ENCODE peak calls at places on chromosomes 3 and 15, in ten cellular contexts. W is GM13977; D is NB4; J is endothelial cell; B is CD4-positive, alpha-beta T cell; F is spleen; G is endothelial cell of umbilical vein; T is breast epithelium; L is fibroblast of pulmonary artery; N is pancreas. Q is an unnamed sample.

GRCh38 chr3:194675680-194676079 is 3.7 kb upstream of the LSG1 start:
- DNase-seq in F (no peak), J (no peak), B (no peak), W (no peak), N (no peak), L (no peak), D (no peak), G (no peak), T (no peak), Q (no peak)

GRCh38 chr3:30524357-30525040 is 81.9 kb upstream of the TGFBR2 start:
- DNase-seq in N (no peak), W (no peak), F (no peak), L (no peak), J (no peak), B (no peak), D (no peak), G (no peak), T (no peak), Q (no peak)

GRCh38 chr3:40800343-40800742 is 275.6 kb downstream of the ZNF621 start:
- DNase-seq in T (no peak), L (peak), N (no peak), D (peak), F (no peak), J (peak), W (no peak), B (no peak), G (peak), Q (no peak)

GRCh38 chr3:159252274-159252673 is 450.4 kb downstream of the MFSD1 start:
- DNase-seq in B (no peak), G (peak), F (no peak), D (no peak), L (peak), W (no peak), N (no peak), J (no peak), T (no peak), Q (no peak)

GRCh38 chr3:27025718-27026117 is 343.5 kb downstream of the NEK10 start:
- DNase-seq in G (no peak), B (no peak), N (no peak), W (no peak), D (peak), F (no peak), T (no peak), L (no peak), J (no peak), Q (no peak)

GRCh38 chr3:188431553-188431952 is 277.6 kb downstream of the LPP start:
- DNase-seq in D (peak), L (peak), W (no peak), J (no peak), F (no peak), T (no peak), B (no peak), N (no peak), G (peak), Q (no peak)

GRCh38 chr3:58386966-58387365 is 46.7 kb downstream of the PDHB start:
- DNase-seq in J (peak), G (peak), T (no peak), F (no peak), L (peak), D (no peak), W (no peak), B (no peak), N (no peak), Q (no peak)

GRCh38 chr3:41683666-41684350 is 278.1 kb downstream of the ULK4 start:
- DNase-seq in F (no peak), L (no peak), N (no peak), T (no peak), D (no peak), G (no peak), W (no peak), J (no peak), B (no peak), Q (no peak)

GRCh38 chr15:23859008-23859407 is 171.9 kb upstream of the NDN start:
- DNase-seq in L (no peak), N (no peak), G (no peak), W (no peak), D (no peak), F (no peak), B (no peak), T (no peak), J (no peak), Q (no peak)

GRCh38 chr15:89893696-89894450 is at the start of gene AP3S2:
- DNase-seq in W (peak), F (peak), G (peak), D (peak), B (peak), J (peak), L (peak), T (peak), N (peak), Q (peak)

GRCh38 chr3:87370007-87370406 is 93.6 kb upstream of the POU1F1 start:
- DNase-seq in L (no peak), B (no peak), N (no peak), W (no peak), D (no peak), G (no peak), F (no peak), J (no peak), T (no peak), Q (no peak)

GRCh38 chr3:179391906-179392305 is 44.4 kb downstream of the MFN1 start:
- DNase-seq in L (no peak), J (no peak), F (no peak), W (no peak), T (no peak), N (no peak), D (no peak), G (no peak), B (no peak), Q (no peak)

GRCh38 chr3:101850327-101851048 is 1.2 kb downstream of the NFKBIZ start:
- DNase-seq in W (peak), J (no peak), N (no peak), T (no peak), L (peak), D (peak), G (peak), F (no peak), B (peak), Q (no peak)

GRCh38 chr15:56775632-56776031 is 42.3 kb upstream of the ZNF280D start:
- DNase-seq in D (no peak), F (no peak), W (no peak), L (no peak), B (no peak), G (peak), T (no peak), N (no peak), J (no peak), Q (no peak)

GRCh38 chr3:148797822-148798221 is 29.8 kb upstream of the CPB1 start:
- DNase-seq in L (no peak), J (no peak), W (no peak), D (no peak), G (no peak), N (no peak), T (no peak), F (no peak), B (no peak), Q (no peak)

GRCh38 chr3:157958471-157958870 is 147.7 kb downstream of the SHOX2 start:
- DNase-seq in D (peak), B (no peak), J (no peak), N (no peak), L (no peak), F (no peak), W (no peak), G (no peak), T (no peak), Q (no peak)

GRCh38 chr3:156763931-156764720 is 62.0 kb upstream of the LEKR1 start:
- DNase-seq in T (no peak), L (no peak), J (no peak), G (no peak), F (no peak), B (no peak), W (no peak), D (no peak), N (no peak), Q (no peak)

GRCh38 chr3:109098245-109098644 is 19.7 kb downstream of the MORC1 start:
- DNase-seq in T (no peak), J (peak), W (no peak), G (no peak), B (no peak), N (no peak), D (peak), F (no peak), L (no peak), Q (no peak)

GRCh38 chr3:172519740-172520139 is 3.5 kb downstream of the TNFSF10 start:
- DNase-seq in G (no peak), B (no peak), J (no peak), N (no peak), W (no peak), L (no peak), T (no peak), F (no peak), D (no peak), Q (no peak)

GRCh38 chr3:64174328-64174727 is 50.9 kb downstream of the PRICKLE2 start:
- DNase-seq in J (no peak), L (no peak), G (no peak), W (no peak), D (no peak), T (no peak), N (no peak), F (no peak), B (no peak), Q (no peak)

GRCh38 chr3:65729553-65729952 is 309.2 kb downstream of the MAGI1 start:
- DNase-seq in D (no peak), W (no peak), N (no peak), J (no peak), T (no peak), L (peak), B (no peak), G (peak), F (no peak), Q (no peak)

GRCh38 chr3:171417813-171418212 is 42.4 kb downstream of the TNIK start:
- DNase-seq in D (no peak), L (peak), G (peak), F (no peak), N (no peak), T (no peak), W (no peak), J (no peak), B (no peak), Q (no peak)

GRCh38 chr15:84969257-84969656 is 12.4 kb upstream of the PDE8A start:
- DNase-seq in L (no peak), T (no peak), J (no peak), N (no peak), G (no peak), D (no peak), F (no peak), W (no peak), B (no peak), Q (no peak)

GRCh38 chr15:72790302-72790955 is 6.9 kb upstream of the ADPGK start:
- DNase-seq in B (no peak), G (no peak), T (no peak), F (no peak), L (no peak), N (no peak), D (no peak), W (no peak), J (no peak), Q (no peak)

GRCh38 chr3:196502775-196503181 is 790 bp downstream of the RNF168 start:
- DNase-seq in T (peak), F (peak), G (peak), D (peak), J (peak), L (peak), W (peak), N (peak), B (peak), Q (peak)

GRCh38 chr15:80744826-80745225 is 34.3 kb upstream of the CEMIP start:
- DNase-seq in D (no peak), B (no peak), F (no peak), J (no peak), W (no peak), G (no peak), L (peak), T (no peak), N (no peak), Q (no peak)

GRCh38 chr15:65411470-65412071 is 11.2 kb downstream of the IGDCC4 start:
- DNase-seq in W (no peak), B (no peak), F (no peak), D (no peak), J (no peak), L (no peak), G (no peak), N (no peak), T (no peak), Q (no peak)

GRCh38 chr15:99212401-99212800 is 37.0 kb downstream of the TTC23 start:
- DNase-seq in D (no peak), J (no peak), N (no peak), B (no peak), G (no peak), T (no peak), L (peak), F (no peak), W (no peak), Q (no peak)

GRCh38 chr15:44788748-44789147 is 52.4 kb downstream of the TRIM69 start:
- DNase-seq in T (no peak), F (no peak), L (no peak), W (no peak), B (no peak), J (no peak), N (no peak), G (peak), D (no peak), Q (no peak)

GRCh38 chr3:167823738-167824137 is 88.2 kb downstream of the SERPINI1 start:
- DNase-seq in N (no peak), G (no peak), J (no peak), F (no peak), B (no peak), W (no peak), L (no peak), D (no peak), T (no peak), Q (no peak)

GRCh38 chr3:195241592-195242355 is 29.2 kb downstream of the XXYLT1 start:
- DNase-seq in N (no peak), J (no peak), F (no peak), L (no peak), G (no peak), T (peak), W (no peak), D (no peak), B (no peak), Q (no peak)

DNA sequence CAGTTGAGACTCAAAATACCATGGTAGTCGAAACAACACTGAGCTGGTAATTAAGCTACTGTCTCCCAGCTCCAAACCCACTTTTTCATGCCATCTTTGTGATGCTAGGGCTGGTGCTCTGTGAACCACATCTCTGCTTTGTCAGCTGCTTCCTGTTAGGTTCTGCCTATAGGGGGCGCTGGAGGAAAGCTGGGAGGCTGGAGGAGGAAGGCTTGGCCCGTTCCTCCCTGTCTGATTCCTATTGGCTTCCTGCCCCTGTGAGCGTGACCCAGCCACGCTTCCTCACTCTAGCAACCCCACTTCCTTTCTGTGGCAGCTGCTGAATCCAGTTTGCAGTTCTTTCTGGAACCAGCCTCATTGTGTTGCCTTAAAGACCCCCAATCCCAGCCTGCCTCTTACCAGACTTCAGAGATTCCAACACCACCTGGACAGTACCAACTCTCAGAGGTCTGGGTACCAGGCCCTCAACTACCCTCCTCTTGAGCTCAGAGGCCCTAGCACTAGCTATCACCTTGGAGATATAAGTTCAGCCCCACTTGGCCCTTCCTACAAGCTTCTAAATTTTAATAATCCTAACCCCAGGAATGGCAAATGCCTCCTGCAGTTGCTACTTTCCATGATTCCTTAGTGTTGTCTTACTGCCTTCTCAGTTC is 120.9 kb downstream of the ERC2 start:
- DNase-seq in W (peak), F (no peak), D (peak), T (no peak), J (peak), N (peak), G (peak), L (peak), B (no peak), Q (no peak)
- TF ChIP-seq CTCF in W (peak), F (no peak), D (peak), T (no peak), J (peak), N (peak), G (peak), L (peak), B (no peak), Q (no peak)

GRCh38 chr3:13532085-13532484 is 16.8 kb upstream of the FBLN2 start:
- DNase-seq in F (peak), W (no peak), J (no peak), D (no peak), G (no peak), T (no peak), L (no peak), B (no peak), N (no peak), Q (no peak)
- TF ChIP-seq CTCF in F (no peak), W (no peak), J (no peak), D (no peak), G (no peak), T (no peak), L (no peak), B (no peak), N (no peak), Q (no peak)

GRCh38 chr3:160486459-160486869 is 36.9 kb upstream of the TRIM59 start:
- DNase-seq in F (no peak), W (no peak), T (no peak), B (no peak), D (peak), N (no peak), L (peak), G (peak), J (no peak), Q (no peak)
- TF ChIP-seq CTCF in F (no peak), W (peak), T (no peak), B (peak), D (peak), N (peak), L (peak), G (peak), J (peak), Q (peak)

DNA sequence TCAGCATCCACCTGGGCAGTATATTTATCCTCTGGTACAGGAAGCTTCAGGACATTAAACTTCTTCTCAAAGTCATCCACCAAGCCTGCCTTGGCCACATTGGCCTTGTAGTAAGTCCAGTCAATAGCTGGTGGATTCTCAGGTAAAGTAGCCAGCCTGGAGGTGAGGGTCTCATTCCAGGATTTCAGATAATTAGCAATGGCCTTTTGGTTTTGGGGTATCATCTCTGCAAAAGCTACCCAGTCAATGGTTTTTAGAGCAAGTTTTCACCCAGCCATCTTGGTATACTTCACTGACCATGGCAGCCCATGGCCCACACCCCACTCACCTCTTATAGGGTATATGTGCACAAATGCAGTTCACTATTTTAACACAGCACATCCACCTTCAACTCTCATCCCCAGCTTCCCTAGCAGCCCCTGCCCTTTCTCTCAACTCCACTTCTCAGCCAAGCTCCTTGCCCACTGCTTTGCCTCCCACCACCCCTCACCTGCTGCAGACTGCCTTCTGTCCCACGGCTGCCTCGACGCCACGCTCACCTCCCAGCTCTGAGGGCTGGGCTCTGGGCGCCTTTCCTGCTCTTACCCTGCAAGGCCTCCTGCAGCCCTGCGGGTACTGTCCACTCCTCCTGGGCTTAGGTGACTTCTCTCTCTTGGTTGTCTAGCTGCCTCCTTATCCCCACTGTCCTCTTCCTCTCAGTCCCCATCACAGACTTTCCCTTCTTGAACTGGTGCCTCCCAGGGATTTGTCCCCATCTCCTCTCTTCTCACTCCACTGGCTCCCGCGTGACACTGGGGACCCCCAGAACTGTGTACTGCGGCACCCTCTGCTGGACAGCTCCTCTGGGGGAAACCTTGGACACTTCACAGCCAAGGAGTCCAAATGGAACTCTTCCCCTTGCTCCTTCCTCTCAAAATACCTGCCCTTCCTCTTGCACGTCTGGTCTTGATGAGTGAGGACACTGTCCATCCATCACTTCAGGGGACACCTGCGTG is 1.7 kb upstream of the TGM5 start:
- DNase-seq in G (no peak), L (no peak), W (peak), D (peak), J (peak), T (no peak), N (no peak), F (no peak), B (no peak), Q (no peak)
- TF ChIP-seq CTCF in G (peak), L (peak), W (peak), D (peak), J (no peak), T (no peak), N (no peak), F (peak), B (no peak), Q (no peak)

GRCh38 chr3:184711366-184712247 is at the start of gene MAGEF1:
- DNase-seq in D (peak), W (peak), T (peak), N (peak), B (peak), J (peak), G (peak), L (peak), F (peak), Q (peak)
- TF ChIP-seq CTCF in D (no peak), W (no peak), T (no peak), N (no peak), B (no peak), J (no peak), G (no peak), L (no peak), F (peak), Q (no peak)

GRCh38 chr15:62903437-62903836 is 139.1 kb upstream of the TPM1 start:
- DNase-seq in D (no peak), B (no peak), N (no peak), T (no peak), L (no peak), G (no peak), F (no peak), W (no peak), J (no peak), Q (no peak)

GRCh38 chr15:62906627-62907026 is 135.9 kb upstream of the TPM1 start:
- DNase-seq in W (no peak), G (no peak), B (no peak), T (no peak), N (no peak), L (no peak), F (no peak), D (no peak), J (no peak), Q (no peak)

GRCh38 chr15:62904041-62904440 is 138.5 kb upstream of the TPM1 start:
- DNase-seq in B (no peak), N (no peak), L (no peak), W (no peak), F (no peak), D (no peak), J (no peak), T (no peak), G (no peak), Q (no peak)

GRCh38 chr15:62902821-62903220 is 139.7 kb upstream of the TPM1 start:
- DNase-seq in W (no peak), N (no peak), G (no peak), L (no peak), T (no peak), D (no peak), B (no peak), J (no peak), F (no peak), Q (no peak)

DNA sequence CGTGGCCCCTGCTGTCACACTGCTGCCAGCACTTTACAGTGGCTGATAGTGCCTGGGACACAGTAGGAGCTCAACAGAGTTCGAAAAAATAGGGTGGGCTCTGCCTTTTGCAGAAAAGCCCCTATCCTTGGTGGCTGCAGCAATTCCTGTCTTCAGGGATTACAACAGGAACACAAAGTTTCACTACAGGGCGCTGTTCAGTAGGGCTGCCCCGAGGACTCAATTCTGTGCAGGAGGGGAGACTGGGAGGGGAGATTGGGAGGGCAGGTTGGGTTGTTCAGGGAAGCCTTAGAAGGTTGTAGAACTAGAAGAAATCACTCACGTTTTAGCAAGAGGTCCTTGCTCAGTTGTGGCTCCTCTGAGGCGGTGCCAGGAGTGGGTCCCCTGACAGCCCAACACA is 138.0 kb upstream of the TPM1 start:
- DNase-seq in N (no peak), G (no peak), W (no peak), B (peak), F (no peak), J (no peak), L (no peak), D (no peak), T (no peak), Q (no peak)
- TF ChIP-seq CTCF in N (no peak), G (no peak), W (no peak), B (peak), F (no peak), J (no peak), L (no peak), D (no peak), T (no peak), Q (no peak)

Q was measured in activated B cell treated with CpG ODN at 0.5 μM for 24 hours.